ENCODE peak calls at places on chromosomes 3 and 15, in seven cellular contexts. Z, Y, H, U, X, S and E are unnamed samples.

GRCh38 chr3:124557433-124558232 is 172.6 kb upstream of the UMPS start:
- DNase-seq in U (no peak), H (peak), X (no peak), Z (no peak), Y (peak), S (peak), E (peak)

GRCh38 chr3:53166781-53167291 is 5.8 kb downstream of the PRKCD start:
- DNase-seq in U (no peak), S (no peak), Y (peak), H (no peak), Z (no peak), X (no peak), E (no peak)

GRCh38 chr3:155737844-155738460 is 6.9 kb downstream of the PLCH1 start:
- DNase-seq in S (peak), Y (no peak), H (peak), U (no peak), Z (peak), X (no peak), E (no peak)

GRCh38 chr15:70034141-70034540 is 63.6 kb downstream of the TLE3 start:
- DNase-seq in X (no peak), Z (no peak), U (no peak), H (no peak), Y (no peak), S (no peak), E (no peak)

GRCh38 chr3:27681249-27681748 is 40.8 kb downstream of the EOMES start:
- DNase-seq in H (peak), Y (peak), X (peak), S (no peak), Z (peak), U (peak), E (peak)

GRCh38 chr3:67305160-67305559 is 307.1 kb downstream of the KBTBD8 start:
- DNase-seq in U (no peak), Z (no peak), Y (no peak), S (no peak), X (no peak), H (no peak), E (no peak)

GRCh38 chr3:13494463-13495350 is 14.6 kb downstream of the HDAC11 start:
- DNase-seq in U (no peak), H (peak), Z (no peak), S (no peak), X (peak), Y (peak), E (peak)

GRCh38 chr15:80180468-80180867 is 27.7 kb downstream of the FAH start:
- DNase-seq in Z (no peak), Y (no peak), U (no peak), X (no peak), S (no peak), H (peak), E (no peak)

GRCh38 chr3:188349276-188349962 is 195.5 kb downstream of the LPP start:
- DNase-seq in Z (no peak), H (peak), Y (no peak), U (no peak), X (no peak), S (no peak), E (no peak)

GRCh38 chr15:58179741-58180381 is 41.7 kb downstream of the AQP9 start:
- DNase-seq in Y (peak), X (peak), S (no peak), H (no peak), Z (no peak), U (no peak), E (no peak)

GRCh38 chr3:170225166-170225565 is 2.9 kb downstream of the PRKCI start:
- DNase-seq in X (no peak), Y (no peak), U (no peak), S (no peak), Z (no peak), H (no peak), E (no peak)

GRCh38 chr3:140441006-140441405 is 236.9 kb upstream of the TRIM42 start:
- DNase-seq in U (no peak), S (no peak), Z (no peak), H (no peak), X (no peak), Y (peak), E (no peak)

GRCh38 chr3:52149726-52150125 is 4.5 kb downstream of the POC1A start:
- DNase-seq in U (no peak), Y (no peak), H (no peak), S (no peak), Z (no peak), X (no peak), E (no peak)

GRCh38 chr3:70811880-70812279 is 499.4 kb upstream of the MDFIC2 start:
- DNase-seq in H (peak), U (no peak), S (no peak), Y (peak), X (no peak), Z (no peak), E (no peak)

GRCh38 chr3:58482917-58483636 is 8.8 kb upstream of the KCTD6 start:
- DNase-seq in Z (no peak), U (no peak), H (no peak), Y (no peak), S (no peak), X (no peak), E (peak)

GRCh38 chr3:109806929-109807328 is 469.6 kb upstream of the DPPA4 start:
- DNase-seq in Y (peak), X (peak), Z (no peak), S (no peak), H (peak), U (no peak), E (no peak)

GRCh38 chr3:180680097-180680430 is 775 bp upstream of the CCDC39 start:
- DNase-seq in X (no peak), H (peak), U (peak), Z (no peak), Y (peak), S (peak), E (peak)
- H3K9ac ChIP-seq in X (no peak), H (peak), U (peak), Z (peak), Y (peak), S (no peak), E (peak)

DNA sequence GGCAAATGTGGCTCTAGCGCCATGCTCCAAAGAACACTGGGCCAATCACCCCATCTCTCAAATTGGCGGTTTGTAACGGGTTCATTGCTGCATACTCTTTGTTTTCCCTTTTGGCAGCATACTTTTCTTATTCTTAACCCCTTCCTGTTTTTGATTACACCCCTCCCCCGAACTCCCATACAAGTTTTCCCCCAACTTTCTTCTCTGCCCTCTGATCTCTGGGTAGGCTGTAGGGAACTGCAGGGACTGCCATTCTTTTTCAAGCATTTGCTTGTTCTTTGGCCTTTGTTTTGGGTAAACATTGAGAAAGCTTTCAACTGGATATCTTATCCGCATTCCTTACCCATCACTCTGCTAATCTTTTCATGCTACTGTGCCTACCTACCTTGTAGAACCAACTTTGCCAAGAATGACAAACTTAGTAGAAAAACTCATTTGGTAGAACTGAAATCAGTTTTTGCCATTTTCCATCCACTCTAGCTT is 1.6 kb downstream of the PPM1L start:
- DNase-seq in H (peak), S (no peak), X (no peak), Z (no peak), Y (no peak), U (no peak), E (no peak)
- H3K9ac ChIP-seq in H (no peak), S (no peak), X (no peak), Z (no peak), Y (no peak), U (peak), E (no peak)

DNA sequence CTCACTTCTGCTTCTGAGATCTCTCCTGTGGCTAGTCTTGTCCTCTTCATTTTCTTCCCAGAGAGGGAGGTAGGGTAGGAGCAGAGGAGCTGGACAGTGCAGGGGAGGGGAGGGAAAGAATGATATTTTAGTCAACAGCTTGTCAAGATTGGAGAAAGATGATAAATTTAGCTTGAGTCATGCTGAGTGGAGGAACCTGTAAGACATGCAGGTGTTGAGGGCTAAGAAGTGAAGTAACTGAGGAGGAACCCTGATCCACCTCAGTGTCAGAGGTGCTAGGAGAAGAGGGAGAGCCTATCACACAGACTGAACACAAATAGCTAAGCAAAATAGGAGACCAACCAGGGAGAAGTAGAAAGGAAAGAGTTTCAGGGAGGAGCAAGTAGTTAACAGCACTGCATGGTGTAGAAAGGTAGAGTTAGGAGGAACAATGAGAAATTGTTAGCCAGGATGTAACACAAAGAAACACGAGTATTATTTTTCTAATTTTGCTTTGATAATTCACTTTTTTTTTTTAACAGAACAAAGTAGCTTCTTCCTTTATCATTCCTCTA is 108.2 kb upstream of the CHRM5 start:
- DNase-seq in U (no peak), Z (no peak), X (no peak), S (no peak), Y (no peak), H (no peak), E (no peak)
- H3K9ac ChIP-seq in U (no peak), Z (no peak), X (no peak), S (no peak), Y (no peak), H (no peak), E (no peak)

DNA sequence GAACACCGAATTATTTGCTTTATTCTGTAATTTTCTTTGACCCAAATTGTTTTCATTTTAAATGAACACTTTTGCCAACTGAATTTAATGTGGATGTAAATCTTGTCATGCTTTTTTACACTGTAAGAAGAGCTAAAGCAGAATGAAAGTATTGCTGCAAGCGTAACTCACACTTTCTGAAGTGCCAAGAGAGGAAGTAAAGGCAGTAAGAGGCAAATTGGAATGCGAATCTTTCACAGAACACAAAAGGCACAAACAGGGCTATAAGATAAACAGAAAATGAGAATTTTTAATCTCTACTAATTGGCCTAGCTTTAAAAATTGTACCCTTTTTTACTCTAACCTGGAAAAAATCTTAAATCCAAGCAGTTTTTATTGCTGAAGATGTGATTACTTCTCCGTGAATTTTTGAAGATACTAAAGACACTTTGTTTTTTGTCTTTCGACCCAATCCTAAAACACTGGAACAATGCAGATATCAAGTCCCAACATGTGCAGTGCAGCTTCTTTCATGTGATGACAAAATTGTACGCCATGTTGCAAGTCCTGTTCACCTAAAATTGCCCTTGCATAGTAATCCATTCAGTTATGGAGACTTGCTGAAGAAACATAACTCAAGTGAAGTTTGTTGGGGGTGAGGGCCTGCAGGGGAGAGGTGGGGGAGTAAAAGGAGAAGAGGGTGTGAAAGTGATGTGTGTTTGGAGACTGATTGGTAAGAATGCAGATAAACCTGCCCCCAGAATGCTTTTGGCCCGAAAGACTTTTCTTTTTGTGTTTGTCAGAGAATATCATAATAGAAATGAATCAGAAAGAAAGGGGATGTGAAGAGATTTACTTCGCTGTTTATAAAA is 1.4 kb downstream of the ARID3B start:
- DNase-seq in Z (no peak), X (no peak), Y (no peak), H (peak), U (no peak), S (no peak), E (no peak)
- H3K9ac ChIP-seq in Z (peak), X (no peak), Y (no peak), H (peak), U (peak), S (no peak), E (no peak)

GRCh38 chr15:63338170-63338569 is 43.5 kb downstream of the CA12 start:
- DNase-seq in Z (no peak), S (no peak), H (no peak), U (no peak), Y (peak), X (no peak), E (no peak)

GRCh38 chr15:63337046-63337445 is 44.6 kb downstream of the CA12 start:
- DNase-seq in Y (no peak), X (no peak), S (no peak), H (no peak), U (no peak), Z (no peak), E (no peak)

GRCh38 chr15:63332367-63333078 is 49.1 kb downstream of the CA12 start:
- DNase-seq in X (no peak), U (no peak), H (no peak), S (no peak), Z (no peak), Y (peak), E (peak)

GRCh38 chr15:63335543-63336240 is 46.0 kb downstream of the CA12 start:
- DNase-seq in Z (no peak), U (no peak), S (no peak), H (no peak), X (no peak), Y (no peak), E (no peak)

GRCh38 chr15:63334821-63335220 is 46.8 kb downstream of the CA12 start:
- DNase-seq in H (no peak), S (no peak), Y (no peak), Z (no peak), X (no peak), U (no peak), E (peak)
- H3K9ac ChIP-seq in H (no peak), S (no peak), Y (no peak), Z (no peak), X (no peak), U (no peak), E (no peak)

GRCh38 chr3:21502631-21503030 is 248.4 kb downstream of the ZNF385D start:
- DNase-seq in Z (no peak), H (peak), X (no peak), U (no peak), Y (no peak), S (no peak), E (no peak)

GRCh38 chr3:21506061-21506460 is 244.9 kb downstream of the ZNF385D start:
- DNase-seq in U (no peak), H (no peak), X (no peak), Z (no peak), Y (no peak), S (no peak), E (no peak)

DNA sequence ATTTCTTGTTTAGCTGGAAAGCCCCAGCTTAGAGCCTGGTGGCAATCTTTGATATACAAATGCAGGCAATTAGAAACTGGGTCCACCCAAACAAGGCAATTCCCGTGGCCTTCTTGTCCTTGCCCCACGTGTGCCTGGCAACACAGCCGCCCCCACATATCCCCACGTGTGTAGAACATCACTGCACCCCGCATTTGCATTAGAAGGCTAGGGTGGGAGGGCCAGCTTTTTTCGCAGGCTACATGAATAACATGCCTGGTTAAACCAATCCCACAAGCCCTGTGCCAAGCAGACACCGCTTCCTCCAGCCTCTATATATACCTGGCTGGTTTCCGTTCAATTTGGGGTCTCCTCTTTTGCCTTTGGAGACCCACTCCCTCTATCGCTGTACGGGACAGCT is 250.2 kb downstream of the ZNF385D start:
- DNase-seq in X (no peak), S (no peak), Z (no peak), U (no peak), Y (no peak), H (no peak), E (no peak)
- H3K9ac ChIP-seq in X (no peak), S (no peak), Z (no peak), U (no peak), Y (no peak), H (no peak), E (no peak)

GRCh38 chr15:61086756-61087155 is 142.3 kb downstream of the RORA start:
- DNase-seq in X (no peak), U (no peak), S (no peak), Y (no peak), H (no peak), Z (no peak), E (no peak)
- H3K9ac ChIP-seq in X (no peak), U (no peak), S (no peak), Y (no peak), H (no peak), Z (no peak), E (no peak)

GRCh38 chr15:64751464-64751863 is 23.9 kb downstream of the RBPMS2 start:
- DNase-seq in U (no peak), X (no peak), Z (no peak), Y (no peak), H (peak), S (no peak), E (no peak)

GRCh38 chr15:64754663-64755426 is 20.5 kb downstream of the RBPMS2 start:
- DNase-seq in S (no peak), Y (no peak), Z (peak), X (no peak), H (no peak), U (no peak), E (no peak)

GRCh38 chr15:64760056-64760455 is 15.3 kb downstream of the RBPMS2 start:
- DNase-seq in Z (no peak), X (no peak), Y (no peak), H (no peak), S (no peak), U (no peak), E (no peak)

GRCh38 chr15:64753419-64754185 is 21.8 kb downstream of the RBPMS2 start:
- DNase-seq in Y (no peak), H (no peak), S (no peak), X (no peak), U (no peak), Z (peak), E (no peak)

GRCh38 chr15:64755427-64755823 is 20.0 kb downstream of the RBPMS2 start:
- DNase-seq in Z (no peak), Y (no peak), U (no peak), X (no peak), S (no peak), H (no peak), E (no peak)
- H3K9ac ChIP-seq in Z (no peak), Y (no peak), U (no peak), X (no peak), S (no peak), H (no peak), E (no peak)

DNA sequence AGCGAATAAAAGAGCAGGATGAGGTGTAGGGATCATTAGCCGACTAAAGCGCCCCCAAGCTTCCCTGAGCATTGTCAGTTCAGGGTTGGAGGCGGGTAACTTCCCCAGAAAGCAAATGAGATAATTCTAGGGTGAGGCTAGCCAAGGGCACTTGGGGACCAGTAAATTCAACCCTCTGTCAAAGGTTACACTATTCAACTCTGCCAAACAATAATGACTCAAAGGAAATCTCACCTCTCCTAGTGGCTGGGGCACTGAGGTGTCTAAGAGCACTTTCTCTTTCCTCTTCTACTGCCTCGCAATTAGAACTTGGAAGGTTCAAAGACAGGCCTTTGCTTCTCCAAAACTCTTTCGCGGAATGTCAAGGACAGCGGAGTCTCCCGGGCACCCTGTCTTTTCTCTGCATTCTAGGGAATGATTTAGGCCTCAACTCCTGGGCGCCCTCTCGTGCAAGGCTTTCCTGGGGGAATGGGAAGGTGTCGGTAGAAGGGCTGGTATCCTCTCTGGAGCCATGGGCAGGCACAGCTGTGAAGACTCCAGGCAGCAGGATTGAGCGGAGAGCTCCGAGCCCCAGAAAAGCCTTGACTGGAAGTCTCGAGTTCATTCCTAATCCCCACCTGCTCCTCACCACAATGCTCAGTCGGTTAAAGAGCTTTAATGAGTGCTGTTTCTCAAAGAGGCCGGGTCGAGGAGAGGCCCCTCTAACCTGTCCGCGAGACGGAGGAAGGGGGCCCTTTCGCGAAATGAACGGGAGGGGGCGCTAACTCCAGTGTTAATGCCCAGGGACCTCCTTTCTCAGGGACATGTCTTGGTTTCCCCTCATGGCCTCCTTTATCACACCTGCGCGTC is 21.9 kb downstream of the ZIC4 start:
- DNase-seq in U (no peak), X (peak), H (peak), S (no peak), Y (no peak), Z (no peak), E (no peak)
- H3K9ac ChIP-seq in U (no peak), X (no peak), H (no peak), S (no peak), Y (no peak), Z (no peak), E (no peak)